ENCODE peak calls at places on chromosomes 3 and 15, in four cellular contexts. One of them, this sample, is unnamed.

GRCh38 chr3:27573780-27574437 is 89.7 kb upstream of the SLC4A7 start:
- DNase-seq in body of pancreas: no peak
- DNase-seq in AG10803: no peak
- DNase-seq in cardiac muscle cell: no peak
- DNase-seq in this sample: no peak

GRCh38 chr3:173395073-173395411 is 2.5 kb upstream of the NLGN1 start:
- DNase-seq in body of pancreas: peak; percentile 33
- DNase-seq in AG10803: no peak
- DNase-seq in cardiac muscle cell: no peak
- DNase-seq in this sample: no peak

GRCh38 chr15:58432421-58432820 is 630 bp downstream of the LIPC start:
- DNase-seq in cardiac muscle cell: peak; percentile 75
- DNase-seq in AG10803: peak; percentile 36
- DNase-seq in body of pancreas: no peak
- DNase-seq in this sample: no peak

GRCh38 chr3:8967553-8967952 is 4.3 kb upstream of the RAD18 start:
- DNase-seq in body of pancreas: no peak
- DNase-seq in cardiac muscle cell: no peak
- DNase-seq in AG10803: no peak
- DNase-seq in this sample: no peak

GRCh38 chr3:127274200-127274599 is 13.6 kb downstream of the PRR20G start:
- DNase-seq in cardiac muscle cell: no peak
- DNase-seq in AG10803: no peak
- DNase-seq in body of pancreas: no peak
- DNase-seq in this sample: no peak

GRCh38 chr3:11300970-11301369 is 28.8 kb downstream of the ATG7 start:
- DNase-seq in cardiac muscle cell: no peak
- DNase-seq in body of pancreas: no peak
- DNase-seq in AG10803: no peak
- DNase-seq in this sample: no peak

GRCh38 chr3:119195911-119196310 is 22.5 kb downstream of the UPK1B start:
- DNase-seq in cardiac muscle cell: peak; percentile 21
- DNase-seq in AG10803: no peak
- DNase-seq in body of pancreas: no peak
- DNase-seq in this sample: no peak

GRCh38 chr3:183239046-183239445 is 14.0 kb upstream of the B3GNT5 start:
- DNase-seq in cardiac muscle cell: no peak
- DNase-seq in body of pancreas: no peak
- DNase-seq in AG10803: no peak
- DNase-seq in this sample: no peak

GRCh38 chr15:40439461-40440299 is 1.1 kb upstream of the BAHD1 start:
- DNase-seq in AG10803: no peak
- DNase-seq in body of pancreas: peak; percentile 67
- DNase-seq in cardiac muscle cell: peak; percentile 46
- DNase-seq in this sample: no peak

GRCh38 chr15:38899300-38899699 is 334.7 kb upstream of the RASGRP1 start:
- DNase-seq in AG10803: no peak
- DNase-seq in body of pancreas: no peak
- DNase-seq in cardiac muscle cell: peak; percentile 54
- DNase-seq in this sample: no peak

GRCh38 chr15:95620934-95621579 is 709.4 kb upstream of the NR2F2 start:
- DNase-seq in body of pancreas: no peak
- DNase-seq in AG10803: peak; percentile 62
- DNase-seq in cardiac muscle cell: peak; percentile 82
- DNase-seq in this sample: no peak

GRCh38 chr3:49566312-49566711 is 12.0 kb downstream of the BSN start:
- DNase-seq in cardiac muscle cell: no peak
- DNase-seq in AG10803: peak; percentile 6
- DNase-seq in body of pancreas: no peak
- DNase-seq in this sample: no peak

GRCh38 chr3:194469977-194470376 is 16.8 kb downstream of the ATP13A3 start:
- DNase-seq in body of pancreas: no peak
- DNase-seq in AG10803: no peak
- DNase-seq in cardiac muscle cell: no peak
- DNase-seq in this sample: no peak

GRCh38 chr3:14764331-14765064 is 54.3 kb upstream of the FGD5 start:
- DNase-seq in AG10803: peak; percentile 16
- DNase-seq in cardiac muscle cell: peak; percentile 10
- DNase-seq in body of pancreas: no peak
- DNase-seq in this sample: no peak

GRCh38 chr15:48963524-48964113 is at the start of gene SHC4:
- DNase-seq in AG10803: peak; percentile 70
- DNase-seq in cardiac muscle cell: peak; percentile 87
- DNase-seq in body of pancreas: peak; percentile 48
- DNase-seq in this sample: peak; percentile 58

GRCh38 chr15:100252359-100252758 is 89.4 kb downstream of the ADAMTS17 start:
- DNase-seq in AG10803: no peak
- DNase-seq in body of pancreas: no peak
- DNase-seq in cardiac muscle cell: no peak
- DNase-seq in this sample: no peak

GRCh38 chr3:149618151-149619123 is 39.4 kb downstream of the WWTR1 start:
- DNase-seq in cardiac muscle cell: peak; percentile 77
- DNase-seq in body of pancreas: no peak
- DNase-seq in AG10803: peak; percentile 25
- DNase-seq in this sample: no peak

GRCh38 chr3:189792046-189792929 is 161.1 kb downstream of the TP63 start:
- DNase-seq in cardiac muscle cell: no peak
- DNase-seq in AG10803: no peak
- DNase-seq in body of pancreas: no peak
- DNase-seq in this sample: no peak

GRCh38 chr3:197520311-197521276 is 35.2 kb downstream of the BDH1 start:
- DNase-seq in AG10803: peak; percentile 29
- DNase-seq in body of pancreas: peak; percentile 32
- DNase-seq in cardiac muscle cell: peak; percentile 54
- DNase-seq in this sample: no peak

GRCh38 chr3:25441234-25441856 is 13.3 kb downstream of the RARB start:
- DNase-seq in AG10803: no peak
- DNase-seq in body of pancreas: no peak
- DNase-seq in cardiac muscle cell: no peak
- DNase-seq in this sample: no peak

GRCh38 chr3:135056084-135056730 is 261.1 kb downstream of the EPHB1 start:
- DNase-seq in body of pancreas: no peak
- DNase-seq in AG10803: no peak
- DNase-seq in cardiac muscle cell: no peak
- DNase-seq in this sample: no peak

GRCh38 chr3:174462908-174463307 is 396.2 kb upstream of the NAALADL2 start:
- DNase-seq in body of pancreas: no peak
- DNase-seq in AG10803: no peak
- DNase-seq in cardiac muscle cell: no peak
- DNase-seq in this sample: no peak

GRCh38 chr3:99666201-99666600 is 27.8 kb downstream of the COL8A1 start:
- DNase-seq in cardiac muscle cell: peak; percentile 58
- DNase-seq in body of pancreas: no peak
- DNase-seq in AG10803: no peak
- DNase-seq in this sample: no peak

GRCh38 chr3:168877899-168878298 is 782.2 kb upstream of the GOLIM4 start:
- DNase-seq in body of pancreas: no peak
- DNase-seq in AG10803: no peak
- DNase-seq in cardiac muscle cell: no peak
- DNase-seq in this sample: no peak

GRCh38 chr15:95872366-95872771 is 458.1 kb upstream of the NR2F2 start:
- DNase-seq in cardiac muscle cell: peak; percentile 64
- DNase-seq in AG10803: peak; percentile 40
- DNase-seq in body of pancreas: no peak
- DNase-seq in this sample: no peak

GRCh38 chr3:98680723-98681122 is 82.4 kb upstream of the ST3GAL6 start:
- DNase-seq in body of pancreas: no peak
- DNase-seq in cardiac muscle cell: no peak
- DNase-seq in AG10803: no peak
- DNase-seq in this sample: no peak

GRCh38 chr3:14988988-14989394 is 41.6 kb downstream of the NR2C2 start:
- DNase-seq in cardiac muscle cell: no peak
- DNase-seq in AG10803: no peak
- DNase-seq in body of pancreas: no peak
- DNase-seq in this sample: no peak

This sample was measured in endothelial cell.